ENCODE peak calls at places on chromosomes 4 and X, in four cellular contexts. One of them, this sample, is unnamed.

GRCh38 chrX:141989134-141989533 is 85.4 kb downstream of the MAGEC1 start:
- DNase-seq in H1: no peak
- DNase-seq in HepG2: no peak
- DNase-seq in GM12878: no peak
- DNase-seq in this sample: no peak

GRCh38 chr4:169286562-169287301 is 16.0 kb upstream of the SH3RF1 start:
- DNase-seq in HepG2: no peak
- DNase-seq in H1: no peak
- DNase-seq in GM12878: no peak
- DNase-seq in this sample: no peak

GRCh38 chr4:173461170-173461569 is 62.3 kb upstream of the SCRG1 start:
- DNase-seq in GM12878: no peak
- DNase-seq in HepG2: no peak
- DNase-seq in H1: no peak
- DNase-seq in this sample: no peak

GRCh38 chrX:32778965-32779364 is 432.4 kb downstream of the DMD start:
- DNase-seq in GM12878: no peak
- DNase-seq in HepG2: no peak
- DNase-seq in H1: no peak
- DNase-seq in this sample: no peak

GRCh38 chrX:26414534-26414933 is 198.6 kb downstream of the MAGEB5 start:
- DNase-seq in H1: no peak
- DNase-seq in GM12878: no peak
- DNase-seq in HepG2: no peak
- DNase-seq in this sample: no peak

GRCh38 chr4:69818060-69818639 is 41.8 kb downstream of the SULT1E1 start:
- DNase-seq in H1: no peak
- DNase-seq in GM12878: no peak
- DNase-seq in HepG2: no peak
- DNase-seq in this sample: no peak

GRCh38 chrX:46551494-46552128 is 6.4 kb upstream of the ZNF674 start:
- DNase-seq in HepG2: no peak
- DNase-seq in H1: peak
- DNase-seq in GM12878: no peak
- DNase-seq in this sample: no peak

GRCh38 chrX:9562851-9563250 is 98.0 kb downstream of the TBL1X start:
- DNase-seq in H1: no peak
- DNase-seq in GM12878: no peak
- DNase-seq in HepG2: peak
- DNase-seq in this sample: no peak

GRCh38 chrX:23062359-23062758 is 62.6 kb downstream of the DDX53 start:
- DNase-seq in H1: no peak
- DNase-seq in HepG2: no peak
- DNase-seq in GM12878: no peak
- DNase-seq in this sample: no peak

GRCh38 chr4:84319124-84319523 is 180.0 kb downstream of the NKX6-1 start:
- DNase-seq in GM12878: no peak
- DNase-seq in HepG2: no peak
- DNase-seq in H1: no peak
- DNase-seq in this sample: no peak

GRCh38 chr4:71206763-71207162 is 132.1 kb upstream of the SLC4A4 start:
- DNase-seq in HepG2: no peak
- DNase-seq in GM12878: no peak
- DNase-seq in H1: no peak
- DNase-seq in this sample: no peak

GRCh38 chr4:185591679-185592141 is 56.4 kb upstream of the PDLIM3 start:
- DNase-seq in H1: no peak
- DNase-seq in HepG2: peak
- DNase-seq in GM12878: no peak
- DNase-seq in this sample: no peak

GRCh38 chr4:8905236-8905772 is 33.7 kb upstream of the HMX1 start:
- DNase-seq in H1: no peak
- DNase-seq in HepG2: no peak
- DNase-seq in GM12878: no peak
- DNase-seq in this sample: no peak

GRCh38 chr4:153222162-153222789 is 18.0 kb downstream of the TRIM2 start:
- DNase-seq in HepG2: no peak
- DNase-seq in GM12878: no peak
- DNase-seq in H1: peak
- DNase-seq in this sample: peak

GRCh38 chrX:133660356-133660755 is 245.1 kb upstream of the GPC4 start:
- DNase-seq in H1: no peak
- DNase-seq in GM12878: no peak
- DNase-seq in HepG2: no peak
- DNase-seq in this sample: no peak

GRCh38 chrX:39018526-39018925 is 217.3 kb downstream of the MID1IP1 start:
- DNase-seq in H1: no peak
- DNase-seq in HepG2: no peak
- DNase-seq in GM12878: no peak
- DNase-seq in this sample: no peak

GRCh38 chr4:56512166-56512565 is 6.6 kb downstream of the ARL9 start:
- DNase-seq in HepG2: no peak
- DNase-seq in H1: no peak
- DNase-seq in GM12878: no peak
- DNase-seq in this sample: no peak

GRCh38 chrX:129932792-129933321 is 26.9 kb downstream of the UTP14A start:
- DNase-seq in HepG2: no peak
- DNase-seq in GM12878: no peak
- DNase-seq in H1: no peak
- DNase-seq in this sample: no peak

GRCh38 chrX:68462653-68463052 is 29.4 kb upstream of the OPHN1 start:
- DNase-seq in H1: no peak
- DNase-seq in HepG2: no peak
- DNase-seq in GM12878: no peak
- DNase-seq in this sample: no peak

GRCh38 chrX:20221902-20222301 is 44.8 kb downstream of the RPS6KA3 start:
- DNase-seq in H1: no peak
- DNase-seq in HepG2: peak
- DNase-seq in GM12878: no peak
- DNase-seq in this sample: no peak

GRCh38 chr4:138977525-138977924 is 38.1 kb upstream of the NOCT start:
- DNase-seq in GM12878: peak
- DNase-seq in HepG2: peak
- DNase-seq in H1: peak
- DNase-seq in this sample: no peak

GRCh38 chr4:26459054-26459755 is 31.1 kb downstream of the CCKAR start:
- DNase-seq in HepG2: peak
- DNase-seq in H1: no peak
- DNase-seq in GM12878: peak
- DNase-seq in this sample: peak

GRCh38 chr4:26766142-26766541 is 94.5 kb upstream of the STIM2 start:
- DNase-seq in H1: no peak
- DNase-seq in GM12878: no peak
- DNase-seq in HepG2: no peak
- DNase-seq in this sample: no peak

GRCh38 chrX:97416461-97416860 is 532.8 kb downstream of the RPA4 start:
- DNase-seq in H1: no peak
- DNase-seq in GM12878: no peak
- DNase-seq in HepG2: no peak
- DNase-seq in this sample: no peak

GRCh38 chr4:122731676-122732075 is 828 bp upstream of the BBS12 start:
- DNase-seq in H1: no peak
- DNase-seq in HepG2: no peak
- DNase-seq in GM12878: no peak
- DNase-seq in this sample: no peak

GRCh38 chrX:130836447-130836846 is 66.6 kb downstream of the ENOX2 start:
- DNase-seq in HepG2: no peak
- DNase-seq in H1: no peak
- DNase-seq in GM12878: no peak
- DNase-seq in this sample: no peak

GRCh38 chr4:2938906-2939305 is 24.3 kb downstream of the NOP14 start:
- DNase-seq in GM12878: no peak
- DNase-seq in HepG2: no peak
- DNase-seq in H1: no peak
- DNase-seq in this sample: no peak

GRCh38 chr4:2940267-2941137 is 22.7 kb downstream of the NOP14 start:
- DNase-seq in HepG2: no peak
- DNase-seq in GM12878: no peak
- DNase-seq in H1: no peak
- DNase-seq in this sample: no peak

GRCh38 chr4:2941138-2942036 is 21.8 kb downstream of the NOP14 start:
- DNase-seq in HepG2: no peak
- DNase-seq in H1: no peak
- DNase-seq in GM12878: no peak
- DNase-seq in this sample: no peak

GRCh38 chr4:2937986-2938385 is 25.2 kb downstream of the NOP14 start:
- DNase-seq in HepG2: no peak
- DNase-seq in GM12878: no peak
- DNase-seq in H1: no peak
- DNase-seq in this sample: no peak

DNA sequence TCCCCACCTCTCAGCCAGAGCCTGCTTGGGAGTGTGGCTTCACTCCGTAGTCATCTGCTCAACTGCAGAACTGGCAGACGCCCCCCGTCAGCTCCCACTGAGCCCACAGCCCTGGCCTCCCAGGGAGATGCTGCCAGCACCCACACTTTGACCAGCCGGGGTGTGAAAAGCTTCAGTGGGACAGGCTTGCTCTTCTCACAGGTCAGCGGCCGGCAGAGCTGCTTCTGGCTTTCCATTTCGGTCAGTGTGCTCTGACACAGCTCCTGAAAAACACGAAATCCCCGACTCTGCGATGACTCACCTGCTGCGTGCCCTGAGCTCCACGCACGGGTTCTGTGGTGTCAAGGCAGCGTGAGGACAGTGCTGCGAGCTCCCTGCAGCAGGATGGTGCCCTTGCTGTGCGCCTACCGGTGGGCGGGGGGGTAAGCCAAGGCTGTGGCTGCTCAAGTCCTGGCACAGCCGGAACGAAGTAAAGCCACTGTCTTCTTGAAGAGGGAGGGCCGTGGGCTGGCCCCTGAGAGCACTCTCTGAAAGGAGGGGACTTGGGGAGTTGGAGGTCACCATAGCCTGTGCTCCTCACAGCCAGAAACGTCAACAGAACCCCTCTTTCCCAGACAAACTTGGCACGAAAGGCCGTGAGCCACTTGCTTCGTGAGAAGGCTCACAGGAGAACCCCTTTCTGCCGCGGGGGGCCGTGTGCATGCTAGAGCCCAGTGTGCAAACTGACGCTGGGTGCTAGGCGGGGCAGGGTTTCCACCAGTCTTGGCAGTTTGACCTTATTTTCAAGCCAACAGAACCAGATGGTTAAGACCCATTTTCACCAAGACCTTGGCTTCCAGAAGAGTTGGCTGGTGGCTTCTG is 23.6 kb downstream of the NOP14 start:
- DNase-seq in GM12878: no peak
- DNase-seq in HepG2: no peak
- DNase-seq in H1: no peak
- DNase-seq in this sample: no peak
- TF ChIP-seq SUZ12 in GM12878: no peak
- TF ChIP-seq SUZ12 in HepG2: no peak
- TF ChIP-seq SUZ12 in H1: no peak
- TF ChIP-seq SUZ12 in this sample: no peak

DNA sequence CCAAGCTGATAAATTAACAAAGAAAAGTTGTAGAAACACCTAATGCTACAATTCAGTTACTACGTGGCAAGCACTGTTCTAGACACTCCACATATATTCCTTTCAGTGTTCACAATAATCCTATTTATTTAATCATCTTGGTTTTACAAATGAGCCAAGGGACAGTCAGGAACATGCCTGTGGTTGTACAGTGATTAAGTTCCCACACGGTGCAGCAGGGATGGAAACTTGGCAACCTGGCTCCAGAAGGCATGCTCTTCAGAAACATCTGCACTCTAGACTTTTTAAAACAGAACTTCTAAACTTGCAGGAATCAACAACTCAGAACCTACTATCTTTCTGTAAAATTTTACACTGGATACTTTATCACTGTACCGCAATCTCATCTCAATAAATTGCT is 32.1 kb downstream of the TAPT1 start:
- DNase-seq in HepG2: no peak
- DNase-seq in H1: no peak
- DNase-seq in GM12878: no peak
- DNase-seq in this sample: no peak
- TF ChIP-seq SP1 in HepG2: no peak
- TF ChIP-seq SP1 in H1: no peak
- TF ChIP-seq SP1 in GM12878: no peak
- TF ChIP-seq SP1 in this sample: no peak

GRCh38 chr4:2924286-2924685 is 38.9 kb downstream of the NOP14 start:
- DNase-seq in HepG2: no peak
- DNase-seq in H1: no peak
- DNase-seq in GM12878: no peak
- DNase-seq in this sample: no peak

GRCh38 chr4:2923678-2924173 is 39.5 kb downstream of the NOP14 start:
- DNase-seq in HepG2: no peak
- DNase-seq in H1: no peak
- DNase-seq in GM12878: no peak
- DNase-seq in this sample: no peak

GRCh38 chr4:2925496-2925895 is 37.7 kb downstream of the NOP14 start:
- DNase-seq in GM12878: no peak
- DNase-seq in H1: no peak
- DNase-seq in HepG2: no peak
- DNase-seq in this sample: no peak

GRCh38 chr4:2924765-2925301 is 38.4 kb downstream of the NOP14 start:
- DNase-seq in H1: no peak
- DNase-seq in HepG2: no peak
- DNase-seq in GM12878: no peak
- DNase-seq in this sample: no peak

GRCh38 chr4:2923141-2923551 is 40.1 kb downstream of the NOP14 start:
- DNase-seq in HepG2: no peak
- DNase-seq in GM12878: no peak
- DNase-seq in H1: no peak
- DNase-seq in this sample: no peak
- TF ChIP-seq SUZ12 in HepG2: no peak
- TF ChIP-seq SUZ12 in GM12878: no peak
- TF ChIP-seq SUZ12 in H1: no peak
- TF ChIP-seq SUZ12 in this sample: no peak

GRCh38 chrX:63657821-63658220 is 127.2 kb downstream of the ARHGEF9 start:
- DNase-seq in HepG2: no peak
- DNase-seq in GM12878: no peak
- DNase-seq in H1: no peak
- DNase-seq in this sample: no peak

GRCh38 chrX:63664741-63665140 is 120.3 kb downstream of the ARHGEF9 start:
- DNase-seq in H1: no peak
- DNase-seq in HepG2: no peak
- DNase-seq in GM12878: no peak
- DNase-seq in this sample: no peak

GRCh38 chrX:63658920-63659319 is 126.1 kb downstream of the ARHGEF9 start:
- DNase-seq in GM12878: no peak
- DNase-seq in H1: no peak
- DNase-seq in HepG2: no peak
- DNase-seq in this sample: no peak

GRCh38 chrX:63664083-63664482 is 120.9 kb downstream of the ARHGEF9 start:
- DNase-seq in H1: no peak
- DNase-seq in GM12878: no peak
- DNase-seq in HepG2: no peak
- DNase-seq in this sample: no peak

DNA sequence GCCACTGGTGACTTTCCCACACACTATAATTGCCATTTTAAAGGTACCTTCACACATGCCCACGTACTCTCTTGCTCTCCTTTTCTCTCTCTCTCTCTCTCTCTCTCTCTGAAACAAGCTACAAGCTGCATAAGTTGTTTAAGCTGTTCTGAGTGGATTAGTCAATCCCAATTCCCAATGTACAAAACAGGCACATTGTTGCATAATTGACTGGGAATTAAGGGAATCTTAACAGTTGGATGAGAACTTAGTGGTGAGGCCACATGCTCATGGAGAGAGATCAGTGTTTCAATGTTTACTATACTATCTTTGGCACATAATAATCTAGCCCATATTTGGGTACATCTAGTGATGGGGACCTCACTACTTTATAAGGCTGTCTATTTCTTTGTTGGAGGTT is 123.3 kb downstream of the ARHGEF9 start:
- DNase-seq in HepG2: no peak
- DNase-seq in GM12878: no peak
- DNase-seq in H1: no peak
- DNase-seq in this sample: no peak
- TF ChIP-seq SP1 in HepG2: no peak
- TF ChIP-seq SP1 in GM12878: no peak
- TF ChIP-seq SP1 in H1: no peak
- TF ChIP-seq SP1 in this sample: no peak

This sample was measured in HEK293T.